ENCODE peak calls at places on chromosomes 13 and 19, in five cellular contexts. One of them, this sample, is unnamed.
A peak's percentile ranks its signal among the peaks of the same experiment; 100 is the strongest.

GRCh38 chr19:12783226-12783848 is 7.9 kb upstream of the JUNB start:
- DNase-seq in GM12878: no peak
- DNase-seq in HCT116: no peak
- DNase-seq in HepG2: no peak
- DNase-seq in H1: no peak
- DNase-seq in this sample: no peak

GRCh38 chr19:10270180-10270615 is 722 bp upstream of the ICAM1 start:
- DNase-seq in HepG2: no peak
- DNase-seq in HCT116: no peak
- DNase-seq in GM12878: no peak
- DNase-seq in H1: no peak
- DNase-seq in this sample: peak; percentile 69

GRCh38 chr13:63517376-63517775 is 2101.7 kb upstream of the PCDH20 start:
- DNase-seq in GM12878: no peak
- DNase-seq in HepG2: no peak
- DNase-seq in H1: no peak
- DNase-seq in HCT116: no peak
- DNase-seq in this sample: no peak

GRCh38 chr13:78638216-78638615 is 20.7 kb downstream of the OBI1 start:
- DNase-seq in H1: no peak
- DNase-seq in GM12878: no peak
- DNase-seq in HepG2: no peak
- DNase-seq in HCT116: no peak
- DNase-seq in this sample: no peak

GRCh38 chr13:109840201-109840892 is 54.0 kb upstream of the IRS2 start:
- DNase-seq in H1: no peak
- DNase-seq in GM12878: no peak
- DNase-seq in HCT116: peak; percentile 66
- DNase-seq in HepG2: no peak
- DNase-seq in this sample: no peak

GRCh38 chr13:53089951-53090350 is 61.3 kb downstream of the OLFM4 start:
- DNase-seq in GM12878: no peak
- DNase-seq in H1: no peak
- DNase-seq in HCT116: no peak
- DNase-seq in HepG2: no peak
- DNase-seq in this sample: no peak

GRCh38 chr13:24672141-24673132 is 7.8 kb upstream of the ATP12A start:
- DNase-seq in GM12878: no peak
- DNase-seq in H1: no peak
- DNase-seq in HCT116: no peak
- DNase-seq in HepG2: no peak
- DNase-seq in this sample: no peak

GRCh38 chr13:106617561-106617960 is 49.6 kb upstream of the ARGLU1 start:
- DNase-seq in HepG2: no peak
- DNase-seq in GM12878: no peak
- DNase-seq in HCT116: no peak
- DNase-seq in H1: peak; percentile 21
- DNase-seq in this sample: no peak

GRCh38 chr19:295687-296370 is 4.6 kb upstream of the PLPP2 start:
- DNase-seq in GM12878: no peak
- DNase-seq in HCT116: no peak
- DNase-seq in H1: no peak
- DNase-seq in HepG2: no peak
- DNase-seq in this sample: no peak

DNA sequence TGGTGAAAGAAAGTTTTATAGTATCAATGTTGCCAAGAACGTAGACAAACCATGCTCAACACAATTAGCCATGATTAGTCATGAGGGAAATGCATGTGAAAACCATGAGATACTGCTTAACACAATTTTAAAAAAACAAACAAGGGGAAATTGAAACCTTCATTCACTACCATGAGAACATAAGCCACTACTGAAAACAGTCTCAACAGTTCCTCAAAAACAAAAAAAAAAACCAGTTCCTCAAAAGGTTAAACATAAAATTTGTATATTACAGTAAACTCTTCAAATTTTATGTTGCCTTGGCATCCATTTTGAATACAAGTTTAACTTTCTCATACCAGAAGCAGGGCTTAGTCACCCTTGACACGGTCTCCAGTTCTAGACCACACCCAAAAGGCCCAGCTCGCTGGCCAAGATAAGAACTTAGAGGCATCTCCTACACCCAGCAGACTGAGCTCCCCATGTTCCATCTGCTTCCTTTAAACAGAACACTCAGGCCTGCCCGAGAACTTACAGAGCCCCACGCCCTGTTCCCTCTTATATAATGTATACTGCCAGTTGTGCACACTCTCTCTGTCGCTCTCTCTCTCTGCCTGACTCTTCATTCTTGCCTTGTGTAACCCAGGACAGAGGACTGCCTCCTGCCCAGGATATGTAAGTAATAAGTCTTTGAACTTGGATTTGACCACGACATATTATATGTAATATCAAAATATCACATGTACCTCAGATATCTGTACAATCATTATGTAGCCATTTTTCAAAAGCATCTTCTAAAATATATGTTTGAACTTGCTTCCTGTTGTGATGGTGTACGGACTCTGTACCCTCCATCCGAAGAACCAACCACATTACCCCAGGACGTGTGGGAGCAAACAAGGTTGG is 67.4 kb downstream of the STK24 start:
- DNase-seq in HepG2: peak; percentile 30
- DNase-seq in H1: no peak
- DNase-seq in HCT116: peak; percentile 63
- DNase-seq in GM12878: peak; percentile 79
- DNase-seq in this sample: peak; percentile 89
- TF ChIP-seq RAD21 in HepG2: no peak
- TF ChIP-seq RAD21 in H1: no peak
- TF ChIP-seq RAD21 in HCT116: no peak
- TF ChIP-seq RAD21 in GM12878: no peak
- TF ChIP-seq RAD21 in this sample: peak; percentile 11

GRCh38 chr19:35211545-35212230 is 16.9 kb downstream of the FAM187B start:
- DNase-seq in HepG2: peak; percentile 13
- DNase-seq in H1: no peak
- DNase-seq in HCT116: no peak
- DNase-seq in GM12878: no peak
- DNase-seq in this sample: no peak
- TF ChIP-seq ZNF274 in HepG2: no peak
- TF ChIP-seq ZNF274 in H1: no peak
- TF ChIP-seq ZNF274 in HCT116: no peak
- TF ChIP-seq ZNF274 in GM12878: no peak
- TF ChIP-seq ZNF274 in this sample: no peak

DNA sequence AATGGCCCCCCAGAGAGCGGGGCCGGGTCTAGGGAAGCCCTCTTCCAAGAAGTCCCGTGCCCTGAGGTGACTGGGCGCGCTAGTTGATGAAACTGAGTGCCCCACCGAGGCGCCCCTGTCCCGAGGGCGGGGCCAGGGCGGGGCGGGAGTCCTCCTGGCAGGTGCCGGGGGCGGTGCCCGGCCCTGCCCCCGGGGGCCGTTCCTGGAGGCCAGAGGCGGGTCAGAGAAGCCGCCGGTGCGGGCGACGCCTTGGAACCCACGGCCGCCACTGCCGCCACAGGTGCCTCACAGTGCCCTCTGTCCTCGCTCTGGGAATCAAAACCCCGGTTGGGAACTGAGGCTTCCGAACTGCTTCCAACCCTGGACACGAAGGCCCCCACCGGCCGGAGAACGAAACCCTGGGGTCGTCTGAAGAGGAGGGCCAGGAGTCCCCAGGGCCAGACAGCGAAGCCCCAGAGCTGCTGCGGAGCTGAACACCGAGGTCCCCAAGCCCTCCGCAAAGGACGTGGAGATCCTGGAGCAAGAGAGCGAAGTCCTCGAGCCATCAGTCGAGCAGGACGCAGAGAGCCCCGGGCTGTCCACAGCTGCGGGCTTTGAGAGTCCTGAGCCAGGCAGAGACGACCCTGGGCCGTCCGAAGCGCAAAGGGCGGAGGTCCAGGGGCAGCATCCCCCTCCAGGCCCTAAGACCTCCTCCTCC is at the start of gene MISP3:
- DNase-seq in HepG2: no peak
- DNase-seq in HCT116: no peak
- DNase-seq in H1: no peak
- DNase-seq in GM12878: no peak
- DNase-seq in this sample: peak; percentile 40
- TF ChIP-seq RAD21 in HepG2: no peak
- TF ChIP-seq RAD21 in HCT116: no peak
- TF ChIP-seq RAD21 in H1: no peak
- TF ChIP-seq RAD21 in GM12878: no peak
- TF ChIP-seq RAD21 in this sample: no peak

GRCh38 chr19:42065511-42065910 is 4.5 kb downstream of the GRIK5 start:
- DNase-seq in H1: no peak
- DNase-seq in HepG2: no peak
- DNase-seq in HCT116: no peak
- DNase-seq in GM12878: no peak
- DNase-seq in this sample: no peak
- TF ChIP-seq ZNF274 in H1: no peak
- TF ChIP-seq ZNF274 in HepG2: no peak
- TF ChIP-seq ZNF274 in HCT116: no peak
- TF ChIP-seq ZNF274 in GM12878: no peak
- TF ChIP-seq ZNF274 in this sample: no peak

DNA sequence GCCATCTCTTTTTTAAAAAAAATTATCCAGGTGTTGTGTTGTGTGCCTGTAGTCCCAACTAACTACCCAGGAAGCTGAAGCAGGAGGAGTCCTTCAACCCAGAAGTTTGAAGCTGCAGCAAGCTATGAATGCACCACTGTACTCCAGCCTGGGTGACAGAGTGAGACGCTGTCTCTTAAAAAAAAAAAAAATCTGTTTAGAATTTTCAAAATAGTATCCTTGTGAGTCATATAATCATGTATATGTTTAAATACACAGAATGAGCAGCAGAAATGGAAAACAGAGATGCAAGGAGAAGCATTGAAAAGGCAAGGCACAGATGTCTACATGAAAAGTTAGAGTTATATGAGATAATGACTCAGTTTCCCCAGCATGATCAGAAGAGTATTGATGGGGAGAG is 31.2 kb downstream of the SYDE1 start:
- DNase-seq in GM12878: no peak
- DNase-seq in HepG2: no peak
- DNase-seq in HCT116: no peak
- DNase-seq in H1: no peak
- DNase-seq in this sample: no peak
- TF ChIP-seq RAD21 in GM12878: no peak
- TF ChIP-seq RAD21 in HepG2: no peak
- TF ChIP-seq RAD21 in HCT116: no peak
- TF ChIP-seq RAD21 in H1: no peak
- TF ChIP-seq RAD21 in this sample: no peak

GRCh38 chr19:44367024-44367423 is 10.5 kb upstream of the ZNF112 start:
- DNase-seq in GM12878: no peak
- DNase-seq in H1: no peak
- DNase-seq in HCT116: no peak
- DNase-seq in HepG2: no peak
- DNase-seq in this sample: no peak
- TF ChIP-seq ZNF274 in GM12878: no peak
- TF ChIP-seq ZNF274 in H1: no peak
- TF ChIP-seq ZNF274 in HCT116: no peak
- TF ChIP-seq ZNF274 in HepG2: no peak
- TF ChIP-seq ZNF274 in this sample: no peak

GRCh38 chr13:89514534-89515312 is 1832.8 kb upstream of the MIR17HG start:
- DNase-seq in HepG2: peak; percentile 50
- DNase-seq in GM12878: no peak
- DNase-seq in H1: peak; percentile 33
- DNase-seq in HCT116: no peak
- DNase-seq in this sample: no peak
- TF ChIP-seq RAD21 in HepG2: no peak
- TF ChIP-seq RAD21 in GM12878: no peak
- TF ChIP-seq RAD21 in H1: no peak
- TF ChIP-seq RAD21 in HCT116: no peak
- TF ChIP-seq RAD21 in this sample: no peak